ENCODE peak calls at places on chromosomes 16 and 17, in six cellular contexts. N, K, P, C, X and W are unnamed samples.

GRCh38 chr17:29215717-29216116 is 30.9 kb upstream of the CRYBA1 start:
- DNase-seq in N (no peak), K (no peak), P (no peak), C (no peak), X (peak; percentile 77), W (no peak)

GRCh38 chr16:67883872-67884261 is 818 bp upstream of the NRN1L start:
- DNase-seq in N (peak; percentile 68), K (peak; percentile 51), P (peak; percentile 43), C (no peak), X (peak; percentile 57), W (no peak)

GRCh38 chr17:44235583-44235936 is 16.1 kb upstream of the UBTF start:
- DNase-seq in N (no peak), K (no peak), P (no peak), C (peak; percentile 41), X (peak; percentile 70), W (no peak)

GRCh38 chr16:50771366-50771765 is 29.5 kb downstream of the CYLD start:
- DNase-seq in N (no peak), K (no peak), P (no peak), C (peak; percentile 78), X (peak; percentile 85), W (peak; percentile 11)

GRCh38 chr17:82348866-82349265 is 10.2 kb upstream of the TEX19 start:
- DNase-seq in N (no peak), K (no peak), P (no peak), C (no peak), X (no peak), W (no peak)

GRCh38 chr17:73343739-73344454 is 32.1 kb upstream of the CDC42EP4 start:
- DNase-seq in N (no peak), K (no peak), P (no peak), C (no peak), X (no peak), W (no peak)

GRCh38 chr17:65557349-65558310 is 3.8 kb downstream of the AXIN2 start:
- DNase-seq in N (no peak), K (peak; percentile 99), P (no peak), C (peak; percentile 49), X (peak; percentile 38), W (no peak)

GRCh38 chr16:79049040-79049439 is 551.5 kb downstream of the MAF start:
- DNase-seq in N (no peak), K (no peak), P (no peak), C (no peak), X (no peak), W (no peak)

DNA sequence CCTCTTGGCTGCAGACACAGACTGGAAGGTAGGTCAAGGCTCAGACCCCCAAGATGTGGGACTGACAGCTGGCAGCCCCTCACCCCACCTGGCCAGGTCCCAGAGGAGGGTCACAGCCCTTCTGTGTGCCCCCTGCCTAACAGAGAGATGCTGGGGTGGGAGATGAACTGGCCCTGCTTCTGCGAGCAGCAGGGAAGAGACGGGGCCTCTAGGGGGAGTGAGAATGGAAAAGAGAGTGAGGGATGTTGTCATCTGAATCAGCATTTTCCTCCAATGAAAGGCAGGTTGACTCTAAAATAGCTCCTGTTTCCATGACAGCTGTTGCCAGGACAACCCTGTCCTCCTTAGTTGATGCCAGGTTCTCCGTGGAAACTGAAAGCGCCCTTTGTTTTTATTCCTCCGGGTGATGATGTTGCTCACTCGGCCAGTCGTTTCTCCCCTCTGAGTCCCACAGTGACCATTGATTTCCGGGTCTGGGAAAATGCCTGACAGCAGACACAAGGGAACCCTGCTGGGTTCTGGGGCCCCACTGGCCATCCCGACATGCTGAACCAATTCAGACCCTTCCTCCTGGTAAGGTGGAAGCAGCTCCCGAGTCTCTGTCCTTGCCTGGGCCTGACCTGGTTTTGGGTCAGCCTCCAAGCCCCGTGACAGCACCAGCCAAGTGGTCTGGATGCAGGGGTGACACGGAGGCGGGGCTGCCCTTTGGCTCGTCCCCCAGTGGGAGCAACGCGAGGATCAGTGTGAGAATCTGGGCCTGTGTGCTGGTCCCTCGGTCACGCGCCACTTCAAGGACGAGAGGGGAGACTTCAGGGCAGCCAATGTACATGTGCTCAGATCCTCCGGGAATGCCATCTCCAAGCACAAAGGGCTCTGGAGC is 4.7 kb upstream of the NDRG4 start:
- DNase-seq in N (no peak), K (peak; percentile 96), P (peak; percentile 91), C (peak; percentile 99), X (peak; percentile 99), W (peak; percentile 92)
- TF ChIP-seq CTCF in N (no peak), K (peak; percentile 60), P (peak; percentile 64), C (peak; percentile 80), X (peak; percentile 81), W (peak; percentile 79)

GRCh38 chr16:57664662-57665025 is 3.5 kb upstream of the ADGRG3 start:
- DNase-seq in N (no peak), K (no peak), P (no peak), C (no peak), X (no peak), W (no peak)

GRCh38 chr16:57663436-57663835 is 4.7 kb upstream of the ADGRG3 start:
- DNase-seq in N (no peak), K (no peak), P (no peak), C (no peak), X (no peak), W (no peak)

GRCh38 chr16:57661936-57662906 is 5.9 kb upstream of the ADGRG3 start:
- DNase-seq in N (no peak), K (no peak), P (no peak), C (no peak), X (no peak), W (no peak)

GRCh38 chr16:57665541-57665940 is 2.6 kb upstream of the ADGRG3 start:
- DNase-seq in N (no peak), K (no peak), P (no peak), C (no peak), X (no peak), W (no peak)

DNA sequence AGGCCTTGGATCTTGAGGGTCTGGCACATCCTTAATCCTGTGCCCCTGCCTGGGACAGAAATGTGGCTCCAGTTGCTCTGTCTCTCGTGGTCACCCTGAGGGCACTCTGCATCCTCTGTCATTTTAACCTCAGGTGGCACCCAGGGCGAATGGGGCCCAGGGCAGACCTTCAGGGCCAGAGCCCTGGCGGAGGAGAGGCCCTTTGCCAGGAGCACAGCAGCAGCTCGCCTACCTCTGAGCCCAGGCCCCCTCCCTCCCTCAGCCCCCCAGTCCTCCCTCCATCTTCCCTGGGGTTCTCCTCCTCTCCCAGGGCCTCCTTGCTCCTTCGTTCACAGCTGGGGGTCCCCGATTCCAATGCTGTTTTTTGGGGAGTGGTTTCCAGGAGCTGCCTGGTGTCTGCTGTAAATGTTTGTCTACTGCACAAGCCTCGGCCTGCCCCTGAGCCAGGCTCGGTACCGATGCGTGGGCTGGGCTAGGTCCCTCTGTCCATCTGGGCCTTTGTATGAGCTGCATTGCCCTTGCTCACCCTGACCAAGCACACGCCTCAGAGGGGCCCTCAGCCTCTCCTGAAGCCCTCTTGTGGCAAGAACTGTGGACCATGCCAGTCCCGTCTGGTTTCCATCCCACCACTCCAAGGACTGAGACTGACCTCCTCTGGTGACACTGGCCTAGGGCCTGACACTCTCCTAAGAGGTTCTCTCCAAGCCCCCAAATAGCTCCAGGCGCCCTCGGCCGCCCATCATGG is 4.0 kb upstream of the ADGRG3 start:
- DNase-seq in N (no peak), K (peak; percentile 38), P (no peak), C (no peak), X (no peak), W (no peak)
- TF ChIP-seq CTCF in N (no peak), K (peak; percentile 38), P (no peak), C (peak; percentile 8), X (no peak), W (no peak)

GRCh38 chr17:35596530-35597233 is 9.6 kb downstream of the AP2B1 start:
- DNase-seq in N (no peak), K (no peak), P (no peak), C (no peak), X (no peak), W (no peak)
- TF ChIP-seq CTCF in N (no peak), K (no peak), P (peak; percentile 17), C (peak; percentile 61), X (no peak), W (no peak)

GRCh38 chr17:16217002-16217635 is at the start of gene PIGL:
- DNase-seq in N (peak; percentile 77), K (peak; percentile 93), P (peak; percentile 81), C (peak; percentile 86), X (peak; percentile 98), W (peak; percentile 89)

GRCh38 chr17:16215965-16216316 is 607 bp upstream of the NCOR1 start:
- DNase-seq in N (no peak), K (peak; percentile 57), P (no peak), C (no peak), X (no peak), W (no peak)

GRCh38 chr17:16215002-16215272 is 397 bp downstream of the NCOR1 start:
- DNase-seq in N (peak; percentile 13), K (peak; percentile 31), P (no peak), C (peak; percentile 5), X (peak; percentile 38), W (no peak)

GRCh38 chr17:16214190-16215001 is 938 bp downstream of the NCOR1 start:
- DNase-seq in N (no peak), K (no peak), P (no peak), C (no peak), X (peak; percentile 16), W (no peak)

DNA sequence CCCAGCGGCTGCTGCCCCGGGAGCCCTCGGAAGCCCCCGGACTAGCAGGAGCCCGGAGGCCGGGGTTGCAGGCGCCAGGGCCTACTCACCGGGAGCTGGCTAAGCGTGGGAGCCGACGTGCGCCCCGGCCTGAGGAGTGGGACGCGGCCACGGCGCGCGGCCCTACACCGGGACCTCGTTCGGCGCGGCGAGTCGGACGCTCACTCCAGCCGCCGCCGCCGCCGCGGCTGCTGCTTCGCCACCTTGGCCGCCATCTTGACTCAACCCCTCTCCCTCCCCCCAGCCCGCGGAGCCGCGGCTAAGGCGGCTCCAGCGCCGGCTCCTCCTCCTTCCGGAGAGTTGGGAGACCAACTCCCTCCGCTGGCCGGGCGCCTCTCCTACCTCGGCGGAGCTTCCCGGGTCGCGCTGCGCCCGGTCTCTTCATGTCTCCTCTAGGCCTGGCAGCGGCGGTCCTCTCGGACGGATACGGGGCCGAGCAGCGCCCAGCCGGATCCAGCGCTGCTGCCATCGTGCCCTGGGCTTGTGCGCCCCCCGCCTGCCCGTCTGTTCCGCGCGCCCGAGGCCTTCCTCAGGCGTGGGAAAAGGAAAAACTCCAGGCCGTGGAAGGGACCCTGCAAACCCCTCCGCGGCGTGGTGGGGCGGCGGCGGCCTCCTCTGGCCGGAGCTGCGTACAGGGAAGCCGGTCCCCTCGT is at the start of gene NCOR1:
- DNase-seq in N (peak; percentile 83), K (peak; percentile 85), P (peak; percentile 86), C (peak; percentile 88), X (peak; percentile 93), W (peak; percentile 84)
- TF ChIP-seq CTCF in N (no peak), K (peak; percentile 63), P (peak; percentile 44), C (peak; percentile 49), X (peak; percentile 40), W (peak; percentile 33)

DNA sequence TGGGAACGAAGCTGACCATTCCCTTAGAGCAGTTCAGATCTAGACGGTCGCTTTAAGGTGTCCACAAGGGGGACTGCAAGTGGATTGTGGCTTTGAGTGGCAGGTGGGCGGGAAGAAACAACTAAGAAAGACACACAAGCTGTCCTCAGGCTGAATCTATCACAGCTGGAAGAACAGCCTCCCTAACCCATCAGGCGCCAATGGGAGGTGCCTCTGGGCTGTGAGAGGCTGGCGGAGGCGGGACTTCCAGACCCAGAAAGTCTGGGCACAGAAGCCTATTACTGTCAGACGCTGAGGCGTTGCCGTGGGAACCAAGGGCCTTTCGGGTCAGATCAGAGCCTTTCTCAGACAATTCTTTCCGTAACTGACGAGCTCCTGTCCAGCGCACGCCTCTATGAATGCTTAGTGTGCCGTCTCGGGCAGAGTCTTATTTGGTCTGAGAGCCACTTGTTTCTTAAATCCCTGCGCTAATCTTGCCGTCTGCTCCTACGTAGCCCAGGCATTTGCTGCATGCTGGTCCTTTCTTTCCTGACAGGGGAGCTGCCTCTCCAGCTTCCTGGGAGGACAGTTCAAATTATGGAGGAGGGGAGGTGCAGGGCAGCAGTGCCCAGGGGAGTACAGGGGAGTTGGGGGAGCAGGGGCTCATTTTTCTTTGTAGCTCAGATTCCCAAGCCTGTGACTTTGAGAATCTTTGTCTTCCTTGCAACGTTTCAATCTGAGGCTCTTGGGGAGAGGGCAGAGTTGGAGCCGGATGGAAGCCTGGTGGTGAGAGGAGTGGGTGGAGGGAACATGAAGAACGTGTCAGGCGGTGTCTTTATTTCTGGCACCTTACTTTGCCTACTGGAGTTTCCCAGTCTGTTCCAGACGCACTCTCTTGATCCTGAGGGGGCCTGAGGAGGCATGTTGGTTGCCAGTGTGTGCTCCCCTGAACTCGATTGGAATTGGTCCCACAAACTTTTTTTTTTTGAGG is 618.7 kb downstream of the KCNJ18 start:
- DNase-seq in N (no peak), K (peak; percentile 39), P (no peak), C (no peak), X (no peak), W (no peak)
- TF ChIP-seq CTCF in N (no peak), K (no peak), P (no peak), C (no peak), X (no peak), W (no peak)